ENCODE peak calls at places on chromosomes 6 and 20, in eight cellular contexts. S is fibroblast of mammary gland, O is GM13977, R is neural crest cell, N is left ventricle myocardium inferior, X is uterus, C is WTC11, Z is cardiac fibroblast. E is an unnamed sample.

GRCh38 chr6:17633465-17634188 is 33.5 kb downstream of the FAM8A1 start:
- DNase-seq in S (no peak), O (no peak), R (no peak), N (no peak), X (no peak), C (no peak), Z (no peak), E (no peak)

GRCh38 chr20:1720845-1721475 is 63.4 kb upstream of the SIRPG start:
- DNase-seq in S (no peak), O (no peak), R (no peak), N (no peak), X (no peak), C (no peak), Z (no peak), E (no peak)

GRCh38 chr6:99611148-99611547 is 4.5 kb downstream of the PRDM13 start:
- DNase-seq in S (no peak), O (peak), R (no peak), N (no peak), X (no peak), C (no peak), Z (no peak), E (no peak)

GRCh38 chr20:37194616-37195015 is 15.3 kb upstream of the MROH8 start:
- DNase-seq in S (no peak), O (no peak), R (no peak), N (no peak), X (no peak), C (no peak), Z (no peak), E (no peak)

GRCh38 chr6:16547586-16547985 is 213.7 kb downstream of the ATXN1 start:
- DNase-seq in S (no peak), O (no peak), R (no peak), N (no peak), X (no peak), C (no peak), Z (no peak), E (no peak)

GRCh38 chr6:1580109-1580508 is 29.6 kb upstream of the FOXC1 start:
- DNase-seq in S (peak), O (no peak), R (no peak), N (no peak), X (no peak), C (no peak), Z (peak), E (no peak)

GRCh38 chr6:44441091-44441855 is 53.8 kb downstream of the CDC5L start:
- DNase-seq in S (no peak), O (no peak), R (no peak), N (no peak), X (no peak), C (no peak), Z (no peak), E (no peak)

GRCh38 chr6:67199425-67199824 is 1435.7 kb upstream of the ADGRB3 start:
- DNase-seq in S (no peak), O (no peak), R (no peak), N (no peak), X (no peak), C (no peak), Z (no peak), E (no peak)

GRCh38 chr6:8014947-8015346 is 49.2 kb downstream of the BLOC1S5 start:
- DNase-seq in S (no peak), O (no peak), R (no peak), N (no peak), X (no peak), C (no peak), Z (no peak), E (no peak)

DNA sequence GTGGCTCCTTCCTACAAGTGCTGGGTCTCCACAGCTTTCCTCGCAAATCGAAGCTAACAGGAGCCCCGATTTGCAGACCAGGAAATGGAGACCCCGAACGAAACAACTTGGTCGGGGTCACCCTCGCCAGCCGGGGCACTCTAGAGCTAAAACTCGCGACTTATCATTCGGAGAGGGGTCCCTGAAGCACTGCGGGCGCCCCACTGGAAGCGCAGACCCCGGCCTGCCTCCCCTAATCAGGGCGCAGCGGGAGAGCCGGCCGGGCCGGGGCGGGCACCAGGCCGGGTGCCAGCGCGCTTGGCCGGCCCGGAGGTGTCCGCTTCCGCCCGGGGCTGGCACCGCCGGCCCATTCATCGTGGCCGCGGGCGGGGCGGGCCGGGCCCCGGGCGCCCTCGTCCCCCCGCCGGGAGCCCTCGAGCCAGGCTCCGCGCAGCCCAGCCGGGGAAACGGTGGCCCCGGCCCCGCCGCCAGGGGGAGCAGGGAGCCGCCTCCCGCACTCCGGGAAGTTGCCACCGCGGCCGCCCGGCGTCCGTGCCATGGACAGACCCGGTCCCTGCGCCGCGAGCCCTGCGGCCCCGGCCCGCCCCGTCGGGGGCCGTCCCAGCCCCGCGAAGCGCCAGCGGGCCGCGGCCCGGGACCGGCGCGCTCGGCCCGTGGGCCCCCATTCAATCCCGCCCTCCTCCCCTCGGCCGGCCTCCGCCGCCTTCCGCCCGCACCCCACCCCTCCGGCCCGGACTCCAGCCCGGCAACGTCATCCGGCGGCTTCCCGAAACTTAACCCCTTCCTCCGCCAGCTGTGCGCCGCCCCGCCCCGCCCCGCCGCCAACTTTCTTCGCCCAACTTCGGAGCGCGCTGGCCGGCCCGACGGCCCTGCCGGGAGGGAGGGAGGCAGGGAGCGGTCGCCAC is 954 bp downstream of the RRBP1 start:
- DNase-seq in S (peak), O (peak), R (peak), N (peak), X (peak), C (peak), Z (peak), E (peak)
- TF ChIP-seq CTCF in S (no peak), O (peak), R (peak), N (peak), X (peak), C (peak), Z (peak), E (peak)

GRCh38 chr6:52672422-52673025 is 1.6 kb downstream of the TMEM14A start:
- DNase-seq in S (peak), O (no peak), R (no peak), N (no peak), X (no peak), C (no peak), Z (peak), E (no peak)

GRCh38 chr6:52670502-52671409 is at the start of gene TMEM14A:
- DNase-seq in S (peak), O (peak), R (peak), N (peak), X (peak), C (peak), Z (peak), E (peak)

DNA sequence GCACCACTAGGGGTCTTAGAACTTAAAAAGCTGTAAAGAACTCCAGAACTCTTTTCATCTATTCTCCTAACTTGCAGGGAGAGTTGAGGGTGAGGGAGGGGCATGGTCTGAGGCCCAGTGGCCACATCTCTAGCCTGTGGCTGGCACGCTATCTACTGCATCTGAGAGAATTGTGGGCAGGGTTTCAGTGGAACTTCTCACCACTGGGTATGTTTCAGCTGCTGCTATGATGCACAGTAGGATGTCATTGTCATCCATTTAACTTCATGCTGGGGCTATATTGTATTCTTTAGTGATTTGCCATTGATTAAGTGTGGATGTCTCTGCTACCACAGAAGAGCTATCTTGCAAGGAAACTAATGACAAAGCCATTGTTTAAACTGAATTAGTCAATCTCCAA is 4.5 kb downstream of the TMEM14A start:
- DNase-seq in S (no peak), O (no peak), R (no peak), N (no peak), X (no peak), C (no peak), Z (no peak), E (no peak)
- TF ChIP-seq CTCF in S (no peak), O (no peak), R (peak), N (no peak), X (no peak), C (no peak), Z (no peak), E (no peak)

GRCh38 chr6:122482750-122483080 is 11.1 kb upstream of the SERINC1 start:
- DNase-seq in S (no peak), O (no peak), R (no peak), N (no peak), X (no peak), C (no peak), Z (no peak), E (no peak)

DNA sequence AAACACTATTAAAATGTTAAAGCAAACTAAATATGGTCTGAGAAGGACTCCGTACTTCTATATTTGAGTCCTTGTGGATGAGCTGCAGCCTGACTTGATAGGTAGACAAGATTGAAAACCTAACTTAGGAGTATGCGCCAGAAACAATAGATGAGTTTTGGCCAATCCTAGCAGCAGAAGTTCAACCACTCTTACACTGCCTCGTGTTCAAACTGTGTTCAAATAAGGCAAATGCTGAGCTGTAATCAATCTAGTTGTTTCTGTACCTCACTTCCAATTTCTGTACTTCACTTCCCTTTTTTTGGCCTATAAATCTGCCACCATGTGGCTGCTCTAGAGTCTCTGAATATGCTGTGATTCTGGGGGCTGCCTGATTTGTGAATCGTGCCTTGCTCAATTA is 13.2 kb upstream of the SERINC1 start:
- DNase-seq in S (no peak), O (peak), R (no peak), N (no peak), X (no peak), C (no peak), Z (no peak), E (no peak)
- TF ChIP-seq CTCF in S (no peak), O (peak), R (no peak), N (no peak), X (no peak), C (no peak), Z (no peak), E (no peak)

DNA sequence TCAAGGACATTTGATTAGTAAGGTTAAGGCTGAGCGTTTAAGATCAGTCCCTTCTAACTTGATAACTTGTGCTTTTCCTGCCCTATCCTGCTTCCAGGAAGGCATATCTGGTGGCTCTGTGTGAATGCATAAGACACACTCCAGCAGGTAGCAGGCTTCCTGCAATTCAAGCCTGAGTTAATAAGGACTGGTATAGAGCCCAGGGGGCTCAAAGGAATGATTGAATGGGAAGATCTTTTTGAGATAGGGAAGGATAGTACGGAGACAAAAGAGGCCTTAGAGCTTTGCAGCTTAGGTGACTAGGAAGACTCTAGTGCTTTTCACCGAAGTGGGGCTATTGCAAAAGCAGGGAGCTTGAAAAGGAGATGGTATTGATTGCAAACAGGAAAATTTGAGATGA is 307.1 kb downstream of the GRIK2 start:
- DNase-seq in S (no peak), O (no peak), R (no peak), N (no peak), X (no peak), C (no peak), Z (no peak), E (no peak)
- TF ChIP-seq CTCF in S (no peak), O (no peak), R (no peak), N (no peak), X (no peak), C (no peak), Z (no peak), E (no peak)

GRCh38 chr20:3783068-3783489 is 1.8 kb upstream of the SPEF1 start:
- DNase-seq in S (no peak), O (no peak), R (no peak), N (no peak), X (no peak), C (no peak), Z (no peak), E (no peak)

GRCh38 chr20:3782597-3782996 is 1.3 kb upstream of the SPEF1 start:
- DNase-seq in S (no peak), O (no peak), R (no peak), N (no peak), X (no peak), C (no peak), Z (no peak), E (no peak)

GRCh38 chr20:3784226-3784853 is 2.2 kb downstream of the CENPB start:
- DNase-seq in S (peak), O (no peak), R (no peak), N (no peak), X (no peak), C (no peak), Z (peak), E (no peak)

GRCh38 chr20:3784863-3785239 is 1.7 kb downstream of the CENPB start:
- DNase-seq in S (no peak), O (no peak), R (no peak), N (no peak), X (no peak), C (no peak), Z (no peak), E (no peak)

GRCh38 chr20:3783516-3784225 is 2.4 kb upstream of the SPEF1 start:
- DNase-seq in S (no peak), O (no peak), R (no peak), N (no peak), X (no peak), C (no peak), Z (no peak), E (no peak)
- TF ChIP-seq CTCF in S (no peak), O (no peak), R (no peak), N (no peak), X (no peak), C (no peak), Z (no peak), E (no peak)

DNA sequence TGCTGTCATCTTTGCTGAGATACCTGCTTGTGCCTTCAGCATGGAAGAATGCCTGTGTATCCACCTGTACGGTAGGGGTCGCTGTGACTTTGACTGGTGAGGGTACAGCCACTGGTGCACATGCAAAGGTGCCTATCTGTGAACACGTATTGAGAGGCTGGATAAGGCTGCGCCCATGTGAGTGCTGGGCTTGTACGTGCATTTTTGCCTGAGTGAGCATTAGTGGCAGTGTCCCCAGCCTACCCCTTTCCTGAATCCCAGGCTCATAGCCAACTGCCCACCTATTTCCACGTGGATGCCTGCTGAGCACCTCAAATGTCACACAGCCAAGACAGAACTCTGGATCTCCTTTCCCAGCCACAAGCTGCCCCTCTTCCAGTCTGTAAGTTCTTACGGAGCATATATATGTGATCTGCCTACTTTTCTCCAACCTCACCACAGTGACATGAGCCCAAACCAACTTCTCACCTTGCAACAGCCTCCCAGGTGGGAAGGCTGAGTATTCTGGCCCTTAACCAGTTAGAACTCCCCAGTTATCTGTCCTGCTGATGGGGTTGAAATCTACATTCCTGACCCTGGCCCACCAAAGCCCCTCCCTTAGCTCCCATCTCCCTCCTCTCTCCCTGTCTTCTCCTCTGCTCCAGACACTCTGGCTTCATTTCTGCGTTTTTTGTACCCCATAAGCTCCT is 1.1 kb upstream of the SLC2A10 start:
- DNase-seq in S (no peak), O (no peak), R (no peak), N (no peak), X (no peak), C (peak), Z (no peak), E (no peak)
- TF ChIP-seq CTCF in S (no peak), O (peak), R (peak), N (no peak), X (no peak), C (peak), Z (peak), E (peak)

DNA sequence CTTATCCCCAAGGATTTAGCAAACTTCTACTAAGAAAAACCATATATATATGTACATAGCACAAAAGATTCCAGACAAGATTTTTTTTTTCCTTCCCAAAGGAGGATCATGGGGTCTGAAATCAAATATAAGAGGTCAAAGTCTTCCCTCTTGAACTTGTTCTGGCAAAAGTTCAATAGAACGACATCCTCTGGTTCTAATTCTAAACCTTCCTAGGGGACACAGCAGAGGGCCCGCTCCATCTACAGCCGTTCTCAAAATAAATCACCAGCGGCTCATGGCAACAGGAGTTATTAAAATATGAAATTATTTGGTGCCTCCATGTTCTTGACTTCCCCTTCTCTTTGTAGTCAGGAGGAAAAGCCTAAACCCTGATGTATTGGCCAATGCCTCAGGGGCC is 29.0 kb downstream of the ANKRD60 start:
- DNase-seq in S (no peak), O (no peak), R (no peak), N (no peak), X (no peak), C (no peak), Z (no peak), E (no peak)
- TF ChIP-seq CTCF in S (no peak), O (no peak), R (no peak), N (no peak), X (no peak), C (no peak), Z (no peak), E (no peak)

GRCh38 chr20:13325796-13326340 is 104.8 kb downstream of the ISM1 start:
- DNase-seq in S (no peak), O (no peak), R (no peak), N (no peak), X (no peak), C (no peak), Z (no peak), E (no peak)

GRCh38 chr20:13321416-13321815 is 100.3 kb downstream of the ISM1 start:
- DNase-seq in S (no peak), O (no peak), R (no peak), N (no peak), X (no peak), C (no peak), Z (no peak), E (no peak)

GRCh38 chr20:13322198-13322597 is 101.1 kb downstream of the ISM1 start:
- DNase-seq in S (no peak), O (no peak), R (no peak), N (no peak), X (no peak), C (no peak), Z (no peak), E (no peak)

GRCh38 chr20:13322621-13323020 is 101.5 kb downstream of the ISM1 start:
- DNase-seq in S (no peak), O (no peak), R (no peak), N (no peak), X (no peak), C (no peak), Z (no peak), E (no peak)

GRCh38 chr20:13325033-13325432 is 104.0 kb downstream of the ISM1 start:
- DNase-seq in S (peak), O (no peak), R (no peak), N (no peak), X (no peak), C (peak), Z (peak), E (peak)
- TF ChIP-seq CTCF in S (peak), O (peak), R (peak), N (peak), X (no peak), C (peak), Z (peak), E (peak)

DNA sequence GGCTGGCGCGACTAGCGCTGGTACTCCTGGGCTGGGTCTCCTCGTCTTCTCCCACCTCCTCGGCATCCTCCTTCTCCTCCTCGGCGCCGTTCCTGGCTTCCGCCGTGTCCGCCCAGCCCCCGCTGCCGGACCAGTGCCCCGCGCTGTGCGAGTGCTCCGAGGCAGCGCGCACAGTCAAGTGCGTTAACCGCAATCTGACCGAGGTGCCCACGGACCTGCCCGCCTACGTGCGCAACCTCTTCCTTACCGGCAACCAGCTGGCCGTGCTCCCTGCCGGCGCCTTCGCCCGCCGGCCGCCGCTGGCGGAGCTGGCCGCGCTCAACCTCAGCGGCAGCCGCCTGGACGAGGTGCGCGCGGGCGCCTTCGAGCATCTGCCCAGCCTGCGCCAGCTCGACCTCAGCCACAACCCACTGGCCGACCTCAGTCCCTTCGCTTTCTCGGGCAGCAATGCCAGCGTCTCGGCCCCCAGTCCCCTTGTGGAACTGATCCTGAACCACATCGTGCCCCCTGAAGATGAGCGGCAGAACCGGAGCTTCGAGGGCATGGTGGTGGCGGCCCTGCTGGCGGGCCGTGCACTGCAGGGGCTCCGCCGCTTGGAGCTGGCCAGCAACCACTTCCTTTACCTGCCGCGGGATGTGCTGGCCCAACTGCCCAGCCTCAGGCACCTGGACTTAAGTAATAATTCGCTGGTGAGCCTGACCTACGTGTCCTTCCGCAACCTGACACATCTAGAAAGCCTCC is 1.6 kb downstream of the TPBG start:
- DNase-seq in S (no peak), O (peak), R (peak), N (no peak), X (peak), C (peak), Z (peak), E (peak)
- TF ChIP-seq CTCF in S (no peak), O (no peak), R (peak), N (no peak), X (no peak), C (no peak), Z (peak), E (peak)

E was measured in fibroblast of pulmonary artery.